ENCODE peak calls at places on chromosomes 3 and 15, in four cellular contexts. P is ovary, Z is aorta, D is cardiac muscle cell. F is an unnamed sample.

GRCh38 chr15:36951747-36952247 is 148.6 kb downstream of the MEIS2 start:
- DNase-seq in D (peak; percentile 26), Z (no peak), P (no peak), F (no peak)

GRCh38 chr3:179391906-179392305 is 44.4 kb downstream of the MFN1 start:
- DNase-seq in Z (no peak), P (no peak), D (no peak), F (no peak)

GRCh38 chr15:38668433-38669159 is 104.0 kb upstream of the RASGRP1 start:
- DNase-seq in P (no peak), Z (no peak), D (no peak), F (no peak)

GRCh38 chr3:123421353-123422174 is 27.3 kb downstream of the ADCY5 start:
- DNase-seq in D (no peak), Z (peak; percentile 51), P (peak; percentile 73), F (peak; percentile 60)

GRCh38 chr3:198032445-198032936 is 72.5 kb downstream of the LMLN start:
- DNase-seq in D (peak; percentile 64), Z (no peak), P (no peak), F (peak; percentile 35)

GRCh38 chr3:53030864-53031445 is 14.9 kb downstream of the SFMBT1 start:
- DNase-seq in Z (no peak), D (no peak), P (no peak), F (no peak)

GRCh38 chr3:125715651-125716050 is 120.4 kb upstream of the OSBPL11 start:
- DNase-seq in D (no peak), Z (no peak), P (no peak), F (no peak)

GRCh38 chr15:93068581-93069199 is 20.3 kb downstream of the RGMA start:
- DNase-seq in Z (peak; percentile 10), P (no peak), D (no peak), F (no peak)

GRCh38 chr3:3189961-3190360 is 10.5 kb upstream of the CRBN start:
- DNase-seq in P (no peak), Z (no peak), D (no peak), F (no peak)

GRCh38 chr3:108301695-108302404 is 5.5 kb downstream of the HHLA2 start:
- DNase-seq in D (no peak), Z (no peak), P (no peak), F (no peak)

GRCh38 chr3:143301502-143301901 is 181.9 kb downstream of the CHST2 start:
- DNase-seq in P (no peak), Z (no peak), D (no peak), F (no peak)

GRCh38 chr15:80317389-80318169 is 65.6 kb upstream of the CTXND1 start:
- DNase-seq in D (no peak), Z (no peak), P (no peak), F (peak; percentile 31)

GRCh38 chr3:129890125-129890524 is 3.4 kb downstream of the TMCC1 start:
- DNase-seq in D (no peak), Z (no peak), P (no peak), F (no peak)
- H3K27ac ChIP-seq in D (peak overlapping the region; percentile 6), Z (no peak overlapping the region), P (no peak overlapping the region), F (peak overlapping the region; percentile 42)

GRCh38 chr3:62677926-62678325 is 197.3 kb downstream of the CADPS start:
- DNase-seq in Z (no peak), D (no peak), P (no peak), F (no peak)
- H3K4me3 ChIP-seq in Z (no peak overlapping the region), D (no peak overlapping the region), P (no peak overlapping the region), F (no peak overlapping the region)

GRCh38 chr15:99141943-99142342 is 37.1 kb downstream of the SYNM start:
- DNase-seq in D (no peak), Z (no peak), P (no peak), F (no peak)
- H3K27ac ChIP-seq in D (no peak overlapping the region), Z (peak overlapping the region; percentile 41), P (no peak overlapping the region), F (peak overlapping the region; percentile 71)

GRCh38 chr3:65503776-65504175 is 534.9 kb downstream of the MAGI1 start:
- DNase-seq in Z (no peak), P (no peak), D (no peak), F (no peak)

GRCh38 chr3:65497846-65498245 is 540.9 kb downstream of the MAGI1 start:
- DNase-seq in Z (no peak), P (no peak), D (no peak), F (no peak)

GRCh38 chr3:65500398-65501306 is 538.1 kb downstream of the MAGI1 start:
- DNase-seq in Z (no peak), P (no peak), D (no peak), F (no peak)
- H3K4me3 ChIP-seq in Z (no peak overlapping the region), P (no peak overlapping the region), D (no peak overlapping the region), F (no peak overlapping the region)

GRCh38 chr3:39168156-39168780 is 14.9 kb upstream of the CSRNP1 start:
- DNase-seq in P (no peak), D (no peak), Z (no peak), F (no peak)
- H3K27ac ChIP-seq in P (no peak overlapping the region), D (no peak overlapping the region), Z (no peak overlapping the region), F (no peak overlapping the region)